ENCODE peak calls at places on chromosomes 13 and 19, in seven cellular contexts. L is fibroblast of pulmonary artery, O is IMR-90, V is mucosa of descending colon, M is osteocyte, D is neural crest cell, J is Calu3. E is an unnamed sample.
A peak's percentile ranks its signal among the peaks of the same experiment; 100 is the strongest.

GRCh38 chr19:38289955-38290354 is 14.1 kb upstream of the C19orf33 start:
- DNase-seq in L (no peak), O (no peak), V (no peak), M (no peak), D (no peak), J (no peak), E (no peak)

GRCh38 chr13:21181671-21182070 is 5.2 kb downstream of the MRPL57 start:
- DNase-seq in L (no peak), O (no peak), V (no peak), M (no peak), D (no peak), J (no peak), E (no peak)

GRCh38 chr13:79237981-79238380 is 168.1 kb downstream of the RBM26 start:
- DNase-seq in L (peak; percentile 1), O (no peak), V (no peak), M (no peak), D (no peak), J (no peak), E (no peak)

GRCh38 chr13:47672982-47673670 is 327.9 kb downstream of the SUCLA2 start:
- DNase-seq in L (peak; percentile 95), O (peak; percentile 93), V (no peak), M (no peak), D (no peak), J (no peak), E (no peak)

GRCh38 chr19:41363753-41364545 is at the start of gene B9D2:
- DNase-seq in L (peak; percentile 99), O (peak; percentile 98), V (peak; percentile 99), M (peak; percentile 99), D (peak; percentile 92), J (peak; percentile 99), E (peak; percentile 99)

GRCh38 chr13:33611016-33611805 is 206.7 kb upstream of the RFC3 start:
- DNase-seq in L (peak; percentile 93), O (peak; percentile 64), V (no peak), M (no peak), D (peak; percentile 36), J (no peak), E (peak; percentile 81)

GRCh38 chr13:100854091-100854490 is 179.5 kb upstream of the TMTC4 start:
- DNase-seq in L (no peak), O (no peak), V (no peak), M (no peak), D (no peak), J (no peak), E (no peak)

GRCh38 chr13:78192721-78193120 is 274.1 kb upstream of the EDNRB start:
- DNase-seq in L (peak; percentile 10), O (peak; percentile 79), V (no peak), M (no peak), D (no peak), J (no peak), E (no peak)

GRCh38 chr19:35949131-35949530 is 13.0 kb downstream of the LRFN3 start:
- DNase-seq in L (no peak), O (no peak), V (no peak), M (no peak), D (no peak), J (no peak), E (no peak)

GRCh38 chr19:4257025-4257424 is 10.1 kb downstream of the YJU2 start:
- DNase-seq in L (no peak), O (no peak), V (no peak), M (no peak), D (no peak), J (no peak), E (no peak)

GRCh38 chr13:73938375-73939070 is 195.7 kb downstream of the KLF12 start:
- DNase-seq in L (peak; percentile 83), O (peak; percentile 94), V (no peak), M (no peak), D (no peak), J (no peak), E (peak; percentile 74)

GRCh38 chr19:48807590-48808308 is 3.1 kb downstream of the BCAT2 start:
- DNase-seq in L (no peak), O (no peak), V (peak; percentile 67), M (no peak), D (no peak), J (no peak), E (no peak)

GRCh38 chr13:40692946-40693345 is 26.5 kb upstream of the FOXO1 start:
- DNase-seq in L (no peak), O (no peak), V (no peak), M (no peak), D (no peak), J (no peak), E (peak; percentile 50)

GRCh38 chr13:112697756-112698655 is 8.2 kb downstream of the ATP11A start:
- DNase-seq in L (no peak), O (peak; percentile 44), V (no peak), M (no peak), D (no peak), J (no peak), E (no peak)

GRCh38 chr13:111539791-111540446 is 219.5 kb downstream of the TEX29 start:
- DNase-seq in L (no peak), O (no peak), V (no peak), M (no peak), D (no peak), J (no peak), E (no peak)

GRCh38 chr19:10362259-10362658 is 18.1 kb downstream of the TYK2 start:
- DNase-seq in L (no peak), O (no peak), V (no peak), M (no peak), D (no peak), J (no peak), E (no peak)

GRCh38 chr13:38685974-38686571 is 804 bp upstream of the FREM2 start:
- DNase-seq in L (peak; percentile 13), O (no peak), V (no peak), M (no peak), D (no peak), J (peak; percentile 42), E (peak; percentile 91)
- TF ChIP-seq CTCF in L (peak; percentile 14), O (no peak), V (no peak), M (peak; percentile 58), D (peak; percentile 69), J (no peak), E (peak; percentile 70)

GRCh38 chr13:26973281-26973680 is 198.3 kb downstream of the USP12 start:
- DNase-seq in L (no peak), O (no peak), V (no peak), M (no peak), D (no peak), J (no peak), E (no peak)

GRCh38 chr13:26976336-26976735 is 195.3 kb downstream of the USP12 start:
- DNase-seq in L (no peak), O (no peak), V (no peak), M (no peak), D (no peak), J (no peak), E (no peak)

GRCh38 chr13:26968431-26969335 is 202.9 kb downstream of the USP12 start:
- DNase-seq in L (no peak), O (peak; percentile 23), V (peak; percentile 83), M (no peak), D (no peak), J (no peak), E (no peak)

GRCh38 chr13:26973946-26974345 is 197.7 kb downstream of the USP12 start:
- DNase-seq in L (no peak), O (no peak), V (no peak), M (no peak), D (no peak), J (no peak), E (no peak)

GRCh38 chr13:26971990-26972888 is 199.4 kb downstream of the USP12 start:
- DNase-seq in L (peak; percentile 25), O (peak; percentile 20), V (peak; percentile 84), M (no peak), D (no peak), J (peak; percentile 62), E (peak; percentile 37)
- TF ChIP-seq CTCF in L (peak; percentile 48), O (peak; percentile 25), V (peak; percentile 50), M (peak; percentile 42), D (peak; percentile 43), J (peak; percentile 30), E (peak; percentile 55)

GRCh38 chr19:50379602-50380001 is 3.3 kb downstream of the NR1H2 start:
- DNase-seq in L (no peak), O (no peak), V (no peak), M (no peak), D (no peak), J (no peak), E (no peak)
- TF ChIP-seq CTCF in L (no peak), O (no peak), V (no peak), M (no peak), D (no peak), J (no peak), E (no peak)

GRCh38 chr19:45589768-45590167 is 5.2 kb upstream of the OPA3 start:
- DNase-seq in L (no peak), O (no peak), V (no peak), M (no peak), D (no peak), J (no peak), E (no peak)

GRCh38 chr19:45587873-45588272 is 3.3 kb upstream of the OPA3 start:
- DNase-seq in L (no peak), O (no peak), V (no peak), M (no peak), D (no peak), J (no peak), E (no peak)

GRCh38 chr19:45585158-45585577 is 566 bp upstream of the OPA3 start:
- DNase-seq in L (no peak), O (no peak), V (no peak), M (no peak), D (no peak), J (no peak), E (no peak)

GRCh38 chr19:45581576-45581975 is 3.0 kb downstream of the OPA3 start:
- DNase-seq in L (no peak), O (no peak), V (no peak), M (no peak), D (no peak), J (no peak), E (no peak)

GRCh38 chr19:45584332-45585157 is at the start of gene OPA3:
- DNase-seq in L (peak; percentile 100), O (peak; percentile 100), V (peak; percentile 100), M (peak; percentile 99), D (peak; percentile 95), J (peak; percentile 99), E (peak; percentile 100)
- TF ChIP-seq CTCF in L (no peak), O (no peak), V (peak; percentile 32), M (peak; percentile 37), D (peak; percentile 58), J (no peak), E (no peak)

GRCh38 chr19:34018546-34018945 is 153.8 kb upstream of the LSM14A start:
- DNase-seq in L (no peak), O (no peak), V (no peak), M (no peak), D (no peak), J (no peak), E (no peak)

GRCh38 chr19:34017024-34017423 is 155.3 kb upstream of the LSM14A start:
- DNase-seq in L (no peak), O (no peak), V (no peak), M (no peak), D (no peak), J (no peak), E (no peak)
- TF ChIP-seq CTCF in L (no peak), O (no peak), V (no peak), M (no peak), D (no peak), J (no peak), E (no peak)

E was measured in A673.